ENCODE peak calls at places on chromosomes 13 and 19, in five cellular contexts. P is fibroblast of lung, G is OCI-LY7, Z is neural progenitor cell, H is MM.1S. Q is an unnamed sample.

GRCh38 chr19:23254141-23254910 is 4.1 kb upstream of the ZNF724 start:
- DNase-seq in P (no peak), G (no peak), Z (peak; percentile 37), H (no peak), Q (no peak)

GRCh38 chr19:47417746-47418594 is 1.4 kb downstream of the MEIS3 start:
- DNase-seq in P (peak; percentile 19), G (no peak), Z (peak; percentile 12), H (no peak), Q (peak; percentile 38)

GRCh38 chr13:113814435-113814821 is 49.4 kb downstream of the GAS6 start:
- DNase-seq in P (no peak), G (no peak), Z (no peak), H (no peak), Q (no peak)

GRCh38 chr19:40716031-40716654 is 543 bp downstream of the COQ8B start:
- DNase-seq in P (no peak), G (peak; percentile 46), Z (no peak), H (no peak), Q (no peak)

GRCh38 chr13:39603424-39603947 is 493 bp upstream of the LHFPL6 start:
- DNase-seq in P (peak; percentile 23), G (no peak), Z (peak; percentile 29), H (no peak), Q (peak; percentile 47)

GRCh38 chr13:101556676-101557121 is 104.2 kb downstream of the ITGBL1 start:
- DNase-seq in P (peak; percentile 67), G (no peak), Z (no peak), H (no peak), Q (no peak)

GRCh38 chr19:58317481-58318072 is 9.2 kb upstream of the ZSCAN22 start:
- DNase-seq in P (peak; percentile 66), G (peak; percentile 36), Z (peak; percentile 78), H (peak; percentile 11), Q (peak; percentile 69)

GRCh38 chr19:51093510-51094345 is 11.0 kb upstream of the KLK14 start:
- DNase-seq in P (no peak), G (no peak), Z (no peak), H (no peak), Q (no peak)

GRCh38 chr13:21798181-21798580 is 127.3 kb downstream of the FGF9 start:
- DNase-seq in P (no peak), G (no peak), Z (no peak), H (no peak), Q (no peak)

GRCh38 chr13:79625517-79625916 is 144.6 kb downstream of the NDFIP2 start:
- DNase-seq in P (no peak), G (no peak), Z (no peak), H (no peak), Q (no peak)

GRCh38 chr13:45695198-45695730 is 6.9 kb upstream of the CBY2 start:
- DNase-seq in P (no peak), G (no peak), Z (no peak), H (no peak), Q (no peak)

GRCh38 chr19:55554749-55555152 is 9.4 kb upstream of the SBK3 start:
- DNase-seq in P (no peak), G (no peak), Z (peak; percentile 70), H (no peak), Q (no peak)

GRCh38 chr19:55552206-55552605 is 6.9 kb upstream of the SBK3 start:
- DNase-seq in P (no peak), G (no peak), Z (no peak), H (no peak), Q (no peak)

GRCh38 chr19:55553217-55554182 is 8.2 kb upstream of the SBK3 start:
- DNase-seq in P (no peak), G (no peak), Z (no peak), H (no peak), Q (no peak)

GRCh38 chr19:55552620-55553019 is 7.3 kb upstream of the SBK3 start:
- DNase-seq in P (peak; percentile 49), G (no peak), Z (no peak), H (peak; percentile 35), Q (no peak)

GRCh38 chr19:55554302-55554701 is 9.0 kb upstream of the SBK3 start:
- DNase-seq in P (no peak), G (no peak), Z (no peak), H (no peak), Q (no peak)
- H2AFZ ChIP-seq in P (no peak overlapping the region), G (no peak overlapping the region), Z (no peak overlapping the region), H (no peak overlapping the region), Q (no peak overlapping the region)

DNA sequence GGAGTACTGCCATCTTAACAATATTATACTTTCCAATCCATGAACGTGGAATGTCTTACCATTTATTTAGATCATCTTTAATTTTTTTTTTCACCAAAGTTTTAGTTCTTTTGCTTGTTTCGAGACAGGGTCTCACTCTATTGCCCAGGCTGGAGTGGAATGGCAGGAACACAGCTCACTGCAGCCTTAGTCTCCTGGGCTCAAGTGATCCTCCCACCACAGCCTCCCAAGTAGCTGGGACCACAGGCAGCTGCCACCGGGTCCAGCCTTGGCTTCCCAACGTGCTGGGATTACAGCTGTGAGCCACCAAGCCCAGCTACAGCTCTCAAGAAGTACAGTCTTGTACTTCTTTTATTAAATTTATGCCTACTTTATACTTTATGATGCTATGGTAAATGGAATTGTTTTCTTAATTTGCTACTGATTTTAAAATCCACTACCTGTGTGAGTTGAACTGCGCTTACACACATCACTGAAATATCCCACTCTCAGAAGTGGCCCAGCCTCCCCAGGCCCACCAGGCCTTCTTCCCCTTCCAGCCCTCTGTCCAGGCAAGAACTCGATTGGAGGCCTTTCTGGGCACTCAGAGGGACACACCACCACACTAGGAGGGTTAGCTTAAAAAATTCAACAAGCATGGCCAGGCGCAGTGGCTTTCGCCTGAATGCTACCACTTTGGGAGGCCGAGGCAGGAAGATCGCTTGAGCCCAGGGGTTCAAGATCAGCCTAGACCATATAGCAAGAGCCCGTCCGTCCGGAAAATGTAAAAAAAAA is 1.0 kb upstream of the PGLS start:
- DNase-seq in P (peak; percentile 24), G (peak; percentile 27), Z (no peak), H (no peak), Q (no peak)
- H3K4me3 ChIP-seq in P (peak overlapping the region; percentile 77), G (peak overlapping the region; percentile 83), Z (peak overlapping the region; percentile 64), H (peak overlapping the region; percentile 90), Q (peak overlapping the region; percentile 78)

GRCh38 chr19:33376931-33377557 is 3.5 kb downstream of the CEBPG start:
- DNase-seq in P (no peak), G (no peak), Z (no peak), H (no peak), Q (no peak)

GRCh38 chr19:33382006-33382405 is 8.5 kb downstream of the CEBPG start:
- DNase-seq in P (no peak), G (no peak), Z (no peak), H (no peak), Q (no peak)

GRCh38 chr19:33381101-33381500 is 7.6 kb downstream of the CEBPG start:
- DNase-seq in P (no peak), G (no peak), Z (no peak), H (no peak), Q (no peak)

GRCh38 chr19:33377586-33378475 is 4.3 kb downstream of the CEBPG start:
- DNase-seq in P (no peak), G (no peak), Z (peak; percentile 63), H (no peak), Q (no peak)

GRCh38 chr19:33379151-33379829 is 5.8 kb downstream of the CEBPG start:
- DNase-seq in P (no peak), G (no peak), Z (no peak), H (no peak), Q (no peak)
- TF ChIP-seq CTCF in P (no peak), G (no peak), Z (no peak), H (no peak), Q (peak; percentile 25)

DNA sequence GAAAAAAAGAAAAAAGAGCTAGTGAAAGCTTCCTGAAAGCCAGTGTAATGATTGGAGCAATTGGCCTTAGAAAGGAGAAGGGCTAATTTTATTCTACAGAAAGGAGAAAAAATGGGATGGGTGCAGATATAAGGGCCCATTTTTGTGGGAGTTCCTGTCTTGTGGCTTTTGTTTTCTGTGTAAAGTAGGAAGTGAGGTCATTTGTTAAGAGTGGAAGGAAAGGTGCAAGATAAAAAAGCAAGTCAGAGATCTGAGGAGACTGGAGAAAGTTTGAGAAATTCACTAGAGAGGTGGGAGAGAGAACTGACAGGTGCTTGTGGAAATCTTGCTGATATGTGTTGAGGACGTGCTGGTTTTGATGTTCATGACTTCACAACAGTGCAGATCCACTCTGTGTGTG is 349.4 kb downstream of the DLEU7 start:
- DNase-seq in P (no peak), G (peak; percentile 0), Z (no peak), H (no peak), Q (no peak)
- H2AFZ ChIP-seq in P (no peak overlapping the region), G (no peak overlapping the region), Z (no peak overlapping the region), H (no peak overlapping the region), Q (no peak overlapping the region)

GRCh38 chr19:45253396-45254027 is 2.4 kb downstream of the MARK4 start:
- DNase-seq in P (no peak), G (no peak), Z (no peak), H (no peak), Q (no peak)
- H3K4me3 ChIP-seq in P (peak overlapping the region; percentile 20), G (no peak overlapping the region), Z (no peak overlapping the region), H (no peak overlapping the region), Q (no peak overlapping the region)

DNA sequence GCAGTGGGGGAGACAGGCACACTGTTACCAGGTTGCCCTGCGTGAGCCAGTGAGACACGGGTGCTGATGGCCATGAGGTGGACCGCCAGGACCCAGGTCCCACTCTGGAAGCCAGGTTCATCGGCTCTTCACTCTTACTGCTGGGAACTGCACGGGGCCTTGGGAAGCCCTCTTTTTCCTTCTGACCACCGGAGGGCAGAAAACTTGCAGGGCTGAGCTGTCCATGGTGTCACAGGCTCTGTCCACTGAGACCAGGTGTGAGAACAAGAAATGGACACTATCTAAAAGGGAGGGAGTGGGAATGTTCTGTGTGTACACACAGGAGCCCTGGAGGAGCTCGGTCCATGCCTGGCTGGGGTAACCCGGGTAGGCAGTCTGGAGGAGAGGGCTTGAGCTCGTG is 93.4 kb downstream of the UQCRFS1 start:
- DNase-seq in P (no peak), G (no peak), Z (peak; percentile 53), H (no peak), Q (peak; percentile 47)
- TF ChIP-seq CTCF in P (no peak), G (no peak), Z (peak; percentile 61), H (no peak), Q (peak; percentile 54)

GRCh38 chr13:57627663-57628062 is 3.9 kb upstream of the PCDH17 start:
- DNase-seq in P (peak; percentile 59), G (peak; percentile 43), Z (peak; percentile 26), H (peak; percentile 21), Q (peak; percentile 51)

GRCh38 chr13:57630661-57631606 is 610 bp upstream of the PCDH17 start:
- DNase-seq in P (peak; percentile 21), G (no peak), Z (peak; percentile 37), H (peak; percentile 6), Q (peak; percentile 46)

GRCh38 chr13:57631607-57632275 is at the start of gene PCDH17:
- DNase-seq in P (peak; percentile 70), G (no peak), Z (peak; percentile 70), H (peak; percentile 9), Q (peak; percentile 85)

GRCh38 chr13:57629391-57629804 is 2.1 kb upstream of the PCDH17 start:
- DNase-seq in P (peak; percentile 40), G (no peak), Z (no peak), H (no peak), Q (peak; percentile 11)

DNA sequence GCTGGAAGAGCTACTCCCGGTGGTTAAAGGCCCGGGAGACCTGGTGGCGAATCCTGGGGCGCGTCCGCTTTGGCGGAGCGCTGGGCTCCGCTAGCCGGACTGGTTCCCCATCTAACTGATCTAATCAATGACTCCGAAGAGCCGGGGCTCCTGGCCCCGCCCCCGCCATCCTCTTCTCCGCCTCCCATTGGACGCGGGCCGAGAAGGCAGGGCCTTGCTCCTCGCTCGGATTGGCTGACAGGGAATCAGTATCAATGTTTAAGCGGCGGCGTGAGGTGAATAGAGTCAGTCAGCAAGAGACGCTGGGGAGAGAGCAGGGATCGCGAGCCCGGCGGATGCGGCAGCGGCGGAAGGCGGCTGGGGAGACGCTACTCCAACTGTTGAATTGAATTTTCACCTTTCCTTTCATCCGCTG is 1.7 kb upstream of the PCDH17 start:
- DNase-seq in P (peak; percentile 93), G (no peak), Z (peak; percentile 98), H (no peak), Q (peak; percentile 99)
- H2AFZ ChIP-seq in P (no peak overlapping the region), G (no peak overlapping the region), Z (peak overlapping the region; percentile 91), H (no peak overlapping the region), Q (peak overlapping the region; percentile 87)